ENCODE peak calls at places on chromosomes 1 and 21, in seven cellular contexts. W, U, Z, X, I, C and B are unnamed samples.

GRCh38 chr1:50610563-50610962 is 187.3 kb upstream of the DMRTA2 start:
- DNase-seq in W (no peak), U (no peak), Z (no peak), X (no peak), I (no peak), C (no peak), B (no peak)

GRCh38 chr1:228546541-228547463 is 59.6 kb downstream of the RNF187 start:
- DNase-seq in W (no peak), U (no peak), Z (no peak), X (no peak), I (peak), C (no peak), B (no peak)

GRCh38 chr1:240018617-240019016 is 73.1 kb upstream of the FMN2 start:
- DNase-seq in W (no peak), U (no peak), Z (no peak), X (no peak), I (no peak), C (no peak), B (no peak)

GRCh38 chr1:32242341-32242851 is 4.6 kb upstream of the FAM167B start:
- DNase-seq in W (peak), U (no peak), Z (no peak), X (peak), I (peak), C (no peak), B (no peak)

GRCh38 chr21:32298148-32298559 is 501 bp upstream of the MRAP start:
- DNase-seq in W (no peak), U (no peak), Z (no peak), X (no peak), I (no peak), C (no peak), B (peak)

GRCh38 chr1:111006556-111006955 is 42.8 kb upstream of the LRIF1 start:
- DNase-seq in W (no peak), U (no peak), Z (no peak), X (no peak), I (peak), C (no peak), B (no peak)

GRCh38 chr1:240802271-240802670 is 190.3 kb upstream of the GREM2 start:
- DNase-seq in W (no peak), U (no peak), Z (no peak), X (no peak), I (no peak), C (no peak), B (no peak)

GRCh38 chr1:25562101-25562927 is 18.9 kb downstream of the LDLRAP1 start:
- DNase-seq in W (no peak), U (no peak), Z (no peak), X (no peak), I (no peak), C (no peak), B (no peak)

GRCh38 chr21:34365794-34366193 is 2.0 kb downstream of the KCNE2 start:
- DNase-seq in W (no peak), U (peak), Z (no peak), X (no peak), I (no peak), C (no peak), B (no peak)

GRCh38 chr1:111476761-111477309 is 3.1 kb downstream of the C1orf162 start:
- DNase-seq in W (no peak), U (no peak), Z (no peak), X (no peak), I (no peak), C (no peak), B (no peak)

GRCh38 chr1:45769261-45769932 is 18.9 kb upstream of the IPP start:
- DNase-seq in W (peak), U (no peak), Z (no peak), X (peak), I (no peak), C (peak), B (peak)

GRCh38 chr21:33760641-33761103 is 118.4 kb downstream of the ITSN1 start:
- DNase-seq in W (no peak), U (no peak), Z (no peak), X (peak), I (no peak), C (no peak), B (peak)

GRCh38 chr1:87394462-87394861 is 65.8 kb downstream of the LMO4 start:
- DNase-seq in W (no peak), U (no peak), Z (no peak), X (no peak), I (no peak), C (no peak), B (no peak)

GRCh38 chr1:150121236-150121862 is 28.4 kb upstream of the PLEKHO1 start:
- DNase-seq in W (no peak), U (no peak), Z (no peak), X (peak), I (no peak), C (no peak), B (peak)

GRCh38 chr1:78831731-78832360 is 174.7 kb downstream of the ADGRL4 start:
- DNase-seq in W (no peak), U (no peak), Z (no peak), X (peak), I (no peak), C (peak), B (peak)

GRCh38 chr1:47433037-47433421 is 4.8 kb upstream of the FOXD2 start:
- DNase-seq in W (no peak), U (no peak), Z (no peak), X (no peak), I (no peak), C (no peak), B (no peak)

GRCh38 chr1:215146252-215146975 is 63.9 kb downstream of the KCNK2 start:
- DNase-seq in W (no peak), U (no peak), Z (no peak), X (peak), I (peak), C (peak), B (peak)

DNA sequence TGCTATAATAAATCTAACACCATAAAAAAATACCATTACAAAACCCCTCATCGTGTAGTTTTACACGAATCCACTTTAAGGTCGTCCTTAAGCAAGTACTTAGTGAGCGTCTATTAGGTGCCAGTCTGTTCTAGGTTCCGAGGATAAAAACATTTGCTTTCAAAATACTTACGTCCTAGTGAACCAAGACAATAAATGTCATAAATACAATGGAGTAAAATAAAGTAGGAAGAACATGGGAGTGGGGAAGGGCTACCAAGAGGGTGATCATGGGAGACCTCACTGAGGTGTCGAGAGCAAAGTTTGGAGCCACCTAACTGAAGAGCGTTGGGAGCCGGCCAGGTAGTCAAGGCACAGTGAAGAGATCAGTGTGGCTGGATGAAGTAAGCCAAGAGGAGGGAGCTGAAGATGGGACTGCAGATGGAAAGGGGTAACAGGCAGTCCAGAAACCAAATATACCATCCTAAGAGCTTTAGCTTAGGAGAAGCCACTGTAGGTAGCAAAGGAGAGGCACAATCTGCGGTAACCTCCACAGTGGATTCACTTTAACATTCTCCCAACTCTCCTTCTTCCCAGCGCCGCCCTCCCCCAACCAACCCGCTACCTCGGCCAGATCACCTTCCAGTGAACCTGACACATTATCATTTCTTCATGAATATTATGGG is 684 bp downstream of the LTN1 start:
- DNase-seq in W (no peak), U (no peak), Z (no peak), X (no peak), I (no peak), C (peak), B (no peak)
- H2AK5ac ChIP-seq in W (no peak), U (no peak), Z (no peak), X (no peak), I (no peak), C (no peak), B (peak)

GRCh38 chr1:21585037-21585436 is 75.8 kb downstream of the ALPL start:
- DNase-seq in W (no peak), U (no peak), Z (no peak), X (no peak), I (no peak), C (no peak), B (no peak)

GRCh38 chr1:21586926-21587601 is 77.8 kb downstream of the ALPL start:
- DNase-seq in W (peak), U (no peak), Z (no peak), X (peak), I (peak), C (peak), B (peak)

GRCh38 chr1:21587602-21587953 is 78.4 kb downstream of the ALPL start:
- DNase-seq in W (no peak), U (no peak), Z (no peak), X (no peak), I (no peak), C (no peak), B (no peak)

GRCh38 chr1:21586222-21586621 is 77.0 kb downstream of the ALPL start:
- DNase-seq in W (no peak), U (no peak), Z (no peak), X (no peak), I (no peak), C (no peak), B (no peak)

GRCh38 chr1:21584096-21584495 is 74.9 kb downstream of the ALPL start:
- DNase-seq in W (no peak), U (no peak), Z (no peak), X (no peak), I (no peak), C (no peak), B (no peak)
- H2AK5ac ChIP-seq in W (no peak), U (peak), Z (no peak), X (no peak), I (no peak), C (no peak), B (no peak)

GRCh38 chr21:45365186-45365607 is 39.8 kb upstream of the COL18A1 start:
- DNase-seq in W (no peak), U (no peak), Z (no peak), X (no peak), I (no peak), C (no peak), B (no peak)

GRCh38 chr21:45365608-45366241 is 39.2 kb upstream of the COL18A1 start:
- DNase-seq in W (peak), U (no peak), Z (peak), X (peak), I (no peak), C (peak), B (peak)

GRCh38 chr21:45366931-45367401 is 38.0 kb upstream of the COL18A1 start:
- DNase-seq in W (no peak), U (no peak), Z (no peak), X (peak), I (no peak), C (peak), B (peak)

GRCh38 chr21:45366476-45366875 is 38.5 kb upstream of the COL18A1 start:
- DNase-seq in W (no peak), U (no peak), Z (no peak), X (no peak), I (no peak), C (no peak), B (no peak)

DNA sequence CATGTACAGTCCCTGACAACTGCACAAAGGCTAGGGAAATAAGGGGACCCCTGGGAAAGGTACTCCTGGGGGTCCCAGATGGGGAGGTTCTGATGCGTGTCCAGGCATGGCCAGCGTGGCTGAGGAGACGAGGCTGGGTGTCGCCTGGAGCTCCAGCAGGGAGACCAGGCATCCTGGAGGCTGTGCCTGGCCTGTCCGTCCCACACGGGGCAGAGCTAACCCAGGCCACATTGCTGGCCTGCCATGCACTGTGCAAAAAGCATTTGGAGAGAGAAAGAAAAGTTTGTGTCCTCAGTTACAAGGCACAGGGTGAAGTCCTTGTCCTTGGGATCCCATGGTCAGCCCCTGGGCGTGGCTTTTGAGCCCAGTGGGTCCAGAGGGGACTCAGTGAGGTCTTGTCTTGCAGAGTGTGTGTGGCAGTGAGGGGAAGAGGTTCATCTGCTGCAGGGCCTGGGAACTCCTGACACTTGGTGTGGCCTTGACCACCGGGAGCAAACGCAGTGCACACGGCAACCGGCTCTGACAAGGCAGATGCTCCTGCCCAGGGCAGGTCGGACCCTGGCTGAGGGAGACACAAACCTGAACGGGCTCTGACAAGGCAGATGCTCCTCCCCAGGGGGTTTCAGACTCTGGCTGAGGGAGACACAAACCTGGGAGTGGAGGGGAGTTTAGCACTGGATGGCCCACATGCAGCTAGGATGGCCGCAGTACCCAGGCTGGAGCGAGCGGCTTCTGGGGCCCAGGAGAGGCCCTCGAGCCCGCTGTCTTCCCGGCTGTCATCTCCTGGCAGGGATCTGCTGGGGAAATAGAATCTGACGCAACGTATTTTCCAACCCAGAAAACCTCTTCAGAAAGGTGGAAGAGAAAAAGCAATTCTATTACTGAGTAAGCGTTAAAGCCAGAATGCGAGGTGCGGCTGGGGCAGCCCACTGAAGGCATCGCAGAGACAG is 37.3 kb upstream of the COL18A1 start:
- DNase-seq in W (no peak), U (no peak), Z (no peak), X (no peak), I (no peak), C (no peak), B (no peak)
- H2AK5ac ChIP-seq in W (no peak), U (peak), Z (peak), X (peak), I (peak), C (no peak), B (peak)

GRCh38 chr1:234643111-234643849 is 33.3 kb upstream of the IRF2BP2 start:
- DNase-seq in W (no peak), U (no peak), Z (no peak), X (no peak), I (no peak), C (no peak), B (no peak)
- H2AK5ac ChIP-seq in W (no peak), U (no peak), Z (no peak), X (no peak), I (no peak), C (no peak), B (no peak)

DNA sequence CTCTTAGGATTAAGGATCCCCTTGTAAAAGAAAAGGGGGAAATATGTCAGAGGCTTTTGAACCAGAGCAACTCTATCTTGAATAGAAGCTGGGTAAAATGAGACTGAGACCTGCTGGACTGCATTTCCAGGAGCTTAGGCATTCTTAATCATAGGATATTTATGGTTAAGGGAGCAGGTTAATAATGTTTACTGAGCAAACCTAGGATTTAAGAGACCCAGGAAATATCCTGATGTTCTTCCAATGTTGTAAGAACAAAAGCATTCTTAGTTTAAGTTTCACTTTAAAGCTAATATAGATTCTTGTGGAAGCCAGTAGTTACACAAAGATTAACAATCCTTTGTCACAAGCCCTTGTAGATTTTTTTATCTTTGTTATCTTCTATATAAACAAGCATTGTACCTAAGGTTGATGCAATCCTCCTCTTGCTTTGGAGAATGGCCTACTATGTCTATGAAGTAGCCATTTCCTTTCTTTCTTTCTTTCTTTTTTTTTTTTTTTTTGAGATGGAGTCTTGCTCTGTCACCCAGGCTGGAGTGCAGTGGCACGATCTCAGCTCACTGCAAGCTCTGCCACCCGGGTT is 570.2 kb upstream of the BEND5 start:
- DNase-seq in W (no peak), U (no peak), Z (no peak), X (no peak), I (no peak), C (no peak), B (no peak)
- H2AK5ac ChIP-seq in W (no peak), U (no peak), Z (no peak), X (no peak), I (no peak), C (no peak), B (no peak)

GRCh38 chr1:114180742-114181141 is 27.1 kb upstream of the SYT6 start:
- DNase-seq in W (no peak), U (no peak), Z (no peak), X (no peak), I (no peak), C (no peak), B (no peak)
- H2AK5ac ChIP-seq in W (no peak), U (no peak), Z (no peak), X (no peak), I (no peak), C (no peak), B (no peak)

DNA sequence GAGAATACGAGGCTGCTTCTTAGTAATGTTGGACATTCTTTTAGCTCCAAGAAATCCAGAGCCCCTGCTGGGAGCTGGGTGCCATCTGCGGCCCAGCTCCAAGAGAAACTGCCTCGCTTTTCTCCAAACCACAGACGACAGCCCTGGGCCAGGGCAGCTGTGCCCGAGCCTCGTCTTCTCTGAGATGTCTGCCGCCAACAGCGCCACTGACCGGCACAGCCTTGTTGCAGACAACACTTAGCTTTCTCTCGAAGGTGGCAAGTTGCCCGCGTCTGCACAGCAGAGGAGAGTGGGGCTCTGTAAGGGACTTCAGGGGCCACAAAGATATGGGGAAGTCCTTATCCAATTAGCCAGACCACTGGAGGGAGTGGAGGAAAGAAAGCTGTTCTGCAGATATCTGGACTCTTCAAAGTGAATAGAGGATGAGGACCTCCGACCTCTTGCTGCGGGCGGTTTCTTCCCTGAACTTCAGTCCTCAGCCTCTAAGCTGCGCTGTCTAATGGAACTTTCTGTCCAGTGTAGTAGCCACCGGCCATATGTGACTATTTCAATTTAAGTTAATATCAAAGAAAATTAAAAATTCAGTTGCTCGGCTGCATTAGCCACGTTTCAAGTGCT is 63.9 kb upstream of the DISP3 start:
- DNase-seq in W (no peak), U (no peak), Z (no peak), X (no peak), I (peak), C (no peak), B (no peak)
- H2AK5ac ChIP-seq in W (no peak), U (peak), Z (no peak), X (no peak), I (no peak), C (no peak), B (no peak)

GRCh38 chr1:94044290-94044790 is 76.6 kb downstream of the ABCA4 start:
- DNase-seq in W (no peak), U (no peak), Z (no peak), X (no peak), I (no peak), C (peak), B (no peak)
- H2AK5ac ChIP-seq in W (no peak), U (no peak), Z (no peak), X (peak), I (peak), C (no peak), B (peak)

GRCh38 chr21:15224346-15225086 is 159.7 kb upstream of the NRIP1 start:
- DNase-seq in W (no peak), U (no peak), Z (no peak), X (peak), I (peak), C (no peak), B (peak)

GRCh38 chr21:15219866-15220265 is 155.1 kb upstream of the NRIP1 start:
- DNase-seq in W (no peak), U (no peak), Z (no peak), X (no peak), I (no peak), C (no peak), B (no peak)

GRCh38 chr21:15221799-15222386 is 157.1 kb upstream of the NRIP1 start:
- DNase-seq in W (peak), U (peak), Z (peak), X (peak), I (peak), C (peak), B (peak)

GRCh38 chr21:15227919-15228318 is 163.1 kb upstream of the NRIP1 start:
- DNase-seq in W (no peak), U (no peak), Z (no peak), X (no peak), I (no peak), C (no peak), B (no peak)

DNA sequence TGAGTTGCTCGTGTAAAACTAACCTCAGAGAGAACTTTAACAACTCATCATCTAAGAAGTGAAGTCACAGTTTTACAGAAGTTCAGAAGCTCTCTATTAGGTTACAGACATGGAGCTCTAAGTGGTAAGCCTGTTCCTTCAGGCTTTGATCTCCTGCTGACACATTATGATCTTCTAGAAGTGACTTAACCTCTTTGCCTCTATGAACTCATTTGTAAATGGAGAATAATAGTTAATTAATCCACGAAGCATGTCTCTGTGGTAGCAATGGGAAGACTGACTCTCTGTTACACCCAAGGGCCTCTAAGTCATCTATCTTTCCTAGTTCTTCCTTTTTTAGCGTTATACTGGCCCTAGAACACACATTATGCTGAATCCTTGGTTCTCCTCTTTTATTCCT is 157.9 kb upstream of the NRIP1 start:
- DNase-seq in W (no peak), U (no peak), Z (no peak), X (peak), I (no peak), C (no peak), B (no peak)
- H2AK5ac ChIP-seq in W (no peak), U (no peak), Z (no peak), X (no peak), I (no peak), C (no peak), B (no peak)